ENCODE peak calls at places on chromosomes 2 and 18, in five cellular contexts. J, V, G, C and E are unnamed samples.

GRCh38 chr18:25678226-25678625 is 326.3 kb upstream of the ZNF521 start:
- DNase-seq in J (no peak), V (no peak), G (no peak), C (no peak), E (no peak)

GRCh38 chr2:208718828-208719227 is 312.2 kb downstream of the PTH2R start:
- DNase-seq in J (no peak), V (no peak), G (no peak), C (no peak), E (no peak)

GRCh38 chr2:188766086-188766856 is 207.9 kb upstream of the COL3A1 start:
- DNase-seq in J (no peak), V (no peak), G (no peak), C (no peak), E (no peak)

GRCh38 chr2:8488001-8488738 is 193.7 kb upstream of the ID2 start:
- DNase-seq in J (no peak), V (peak), G (no peak), C (no peak), E (no peak)

GRCh38 chr2:138395565-138396306 is 105.8 kb upstream of the SPOPL start:
- DNase-seq in J (no peak), V (no peak), G (peak), C (no peak), E (peak)

GRCh38 chr2:154032220-154032619 is 160.5 kb downstream of the GALNT13 start:
- DNase-seq in J (no peak), V (no peak), G (no peak), C (no peak), E (no peak)

GRCh38 chr2:237939251-237939650 is 27.6 kb upstream of the UBE2F start:
- DNase-seq in J (no peak), V (no peak), G (no peak), C (no peak), E (no peak)

GRCh38 chr2:100529900-100530299 is 32.9 kb upstream of the PDCL3 start:
- DNase-seq in J (no peak), V (no peak), G (no peak), C (no peak), E (no peak)

GRCh38 chr2:102809291-102810189 is 47.7 kb downstream of the TMEM182 start:
- DNase-seq in J (no peak), V (no peak), G (no peak), C (no peak), E (no peak)

GRCh38 chr2:27133195-27133875 is 1.1 kb downstream of the PREB start:
- DNase-seq in J (no peak), V (no peak), G (no peak), C (no peak), E (no peak)

GRCh38 chr2:128069769-128070168 is 21.2 kb upstream of the UGGT1 start:
- DNase-seq in J (no peak), V (no peak), G (no peak), C (no peak), E (no peak)

GRCh38 chr2:206115026-206115578 is 29.1 kb upstream of the INO80D start:
- DNase-seq in J (no peak), V (no peak), G (no peak), C (no peak), E (no peak)

GRCh38 chr18:64403784-64404498 is 255.1 kb upstream of the LINC00305 start:
- DNase-seq in J (no peak), V (no peak), G (no peak), C (no peak), E (no peak)

GRCh38 chr2:10892796-10893350 is 18.9 kb upstream of the KCNF1 start:
- DNase-seq in J (no peak), V (no peak), G (no peak), C (no peak), E (no peak)

GRCh38 chr2:216426938-216427337 is 14.7 kb downstream of the SMARCAL1 start:
- DNase-seq in J (no peak), V (no peak), G (no peak), C (no peak), E (peak)

GRCh38 chr2:70574618-70575017 is 21.0 kb upstream of the TGFA start:
- DNase-seq in J (no peak), V (no peak), G (no peak), C (no peak), E (no peak)

GRCh38 chr2:223787358-223787757 is 50.0 kb downstream of the AP1S3 start:
- DNase-seq in J (no peak), V (no peak), G (no peak), C (no peak), E (no peak)